ENCODE peak calls at places on chromosome 2, in nine cellular contexts. C is neuronal stem cell, B is A549, G is PC-3, O is mesendoderm, Y is fibroblast of lung, D is PC-9, A is trophoblast cell, Q is neural progenitor cell. L is an unnamed sample.

GRCh38 chr2:224038830-224039079 is 331 bp downstream of the SERPINE2 start:
- DNase-seq in Y (no peak), A (no peak), G (no peak), C (no peak), Q (no peak), O (no peak), D (no peak), B (no peak), L (no peak)

GRCh38 chr2:481388-481787 is 193.5 kb upstream of the ALKAL2 start:
- DNase-seq in D (no peak), O (peak; percentile 14), Y (no peak), C (no peak), G (no peak), Q (no peak), A (no peak), B (no peak), L (no peak)

GRCh38 chr2:8260213-8260612 is 421.6 kb upstream of the ID2 start:
- DNase-seq in C (no peak), Y (no peak), A (no peak), O (peak; percentile 68), Q (no peak), B (no peak), D (no peak), G (no peak), L (no peak)

GRCh38 chr2:65044097-65044735 is 12.0 kb upstream of the CEP68 start:
- DNase-seq in C (no peak), D (no peak), Y (no peak), G (no peak), Q (no peak), A (peak; percentile 77), B (no peak), O (peak; percentile 44), L (no peak)

GRCh38 chr2:233228414-233228813 is 23.1 kb upstream of the ATG16L1 start:
- DNase-seq in O (no peak), D (no peak), G (no peak), C (no peak), A (no peak), Q (no peak), Y (no peak), B (no peak), L (no peak)

GRCh38 chr2:177106212-177106611 is 106.4 kb upstream of the HNRNPA3 start:
- DNase-seq in A (peak; percentile 17), Q (no peak), C (no peak), Y (no peak), G (peak; percentile 31), B (peak; percentile 24), D (no peak), O (peak; percentile 59), L (no peak)

GRCh38 chr2:129191530-129191929 is 787.9 kb upstream of the RAB6C start:
- DNase-seq in D (peak; percentile 17), A (peak; percentile 69), B (no peak), C (peak; percentile 12), O (peak; percentile 96), Q (peak; percentile 48), Y (no peak), G (no peak), L (no peak)

GRCh38 chr2:232341061-232341738 is 37.4 kb upstream of the ALPP start:
- DNase-seq in O (no peak), G (peak; percentile 5), D (no peak), Y (no peak), C (no peak), A (no peak), B (no peak), Q (no peak), L (no peak)

GRCh38 chr2:233455006-233455405 is 100.7 kb downstream of the DGKD start:
- DNase-seq in C (no peak), B (no peak), Q (no peak), O (no peak), D (no peak), A (no peak), G (no peak), Y (no peak), L (no peak)

GRCh38 chr2:150693556-150693955 is 206.1 kb upstream of the RND3 start:
- DNase-seq in Q (no peak), Y (no peak), B (no peak), A (no peak), O (no peak), C (no peak), G (no peak), D (no peak), L (no peak)

GRCh38 chr2:100292022-100292580 is 30.2 kb downstream of the LONRF2 start:
- DNase-seq in D (peak; percentile 33), C (no peak), O (peak; percentile 96), Q (peak; percentile 9), B (peak; percentile 99), Y (peak; percentile 98), G (peak; percentile 82), A (peak; percentile 99), L (peak; percentile 94)

GRCh38 chr2:50133766-50134165 is 898.2 kb downstream of the NRXN1 start:
- DNase-seq in A (no peak), Y (no peak), C (no peak), Q (no peak), B (no peak), D (no peak), O (no peak), G (no peak), L (no peak)

GRCh38 chr2:65386340-65386739 is 46.1 kb downstream of the SPRED2 start:
- DNase-seq in A (no peak), C (no peak), O (no peak), D (no peak), G (no peak), Q (no peak), B (no peak), Y (no peak), L (no peak)

GRCh38 chr2:63790913-63791312 is 50.8 kb upstream of the UGP2 start:
- DNase-seq in Y (peak; percentile 93), A (peak; percentile 65), B (peak; percentile 29), O (peak; percentile 43), D (peak; percentile 5), C (no peak), G (peak; percentile 77), Q (no peak), L (peak; percentile 91)

GRCh38 chr2:15667579-15668556 is 76.2 kb downstream of the DDX1 start:
- DNase-seq in G (peak; percentile 6), D (no peak), Y (peak; percentile 22), A (no peak), B (no peak), Q (no peak), O (no peak), C (no peak), L (peak; percentile 32)

GRCh38 chr2:72274284-72274869 is 126.7 kb upstream of the CYP26B1 start:
- DNase-seq in O (no peak), B (peak; percentile 82), C (no peak), D (no peak), A (no peak), G (no peak), Y (peak; percentile 39), Q (no peak), L (no peak)

GRCh38 chr2:200376422-200377142 is 70.1 kb downstream of the SPATS2L start:
- DNase-seq in G (peak; percentile 42), D (peak; percentile 70), O (no peak), A (no peak), Q (no peak), B (no peak), Y (no peak), C (no peak), L (no peak)

GRCh38 chr2:114001936-114002335 is 112.0 kb downstream of the ACTR3 start:
- DNase-seq in C (no peak), G (no peak), B (no peak), O (no peak), D (no peak), Q (no peak), Y (no peak), A (no peak), L (no peak)

GRCh38 chr2:45354776-45355175 is 256.3 kb downstream of the SRBD1 start:
- DNase-seq in O (no peak), D (no peak), Q (no peak), B (no peak), A (no peak), C (no peak), G (peak; percentile 11), Y (peak; percentile 27), L (no peak)

GRCh38 chr2:138949517-138949916 is 169.3 kb upstream of the NXPH2 start:
- DNase-seq in Y (peak; percentile 27), O (peak; percentile 87), D (peak; percentile 26), A (peak; percentile 4), G (peak; percentile 95), B (peak; percentile 10), Q (no peak), C (no peak), L (no peak)

GRCh38 chr2:144379891-144380311 is 140.0 kb downstream of the ZEB2 start:
- DNase-seq in D (no peak), Q (peak; percentile 19), Y (no peak), G (no peak), B (no peak), O (no peak), A (no peak), C (no peak), L (no peak)

GRCh38 chr2:130870779-130871178 is 34.1 kb downstream of the ARHGEF4 start:
- DNase-seq in O (no peak), Q (no peak), B (no peak), G (no peak), C (no peak), Y (no peak), A (no peak), D (no peak), L (no peak)

GRCh38 chr2:218306184-218306920 is 14.0 kb upstream of the TMBIM1 start:
- DNase-seq in A (no peak), B (no peak), O (no peak), C (no peak), G (no peak), Q (no peak), D (no peak), Y (no peak), L (no peak)
- H3K4me2 ChIP-seq in A (no peak overlapping the region), B (no peak overlapping the region), O (no peak overlapping the region), C (no peak overlapping the region), G (no peak overlapping the region), Q (no peak overlapping the region), D (no peak overlapping the region), Y (no peak overlapping the region), L (no peak overlapping the region)

GRCh38 chr2:43186679-43187374 is 39.6 kb downstream of the ZFP36L2 start:
- DNase-seq in Y (no peak), C (no peak), O (no peak), Q (no peak), G (no peak), A (no peak), D (no peak), B (no peak), L (no peak)
- H3K4me1 ChIP-seq in Y (peaks cover 4% of the 10 kb centered on the region), C (no peaks in the 10 kb centered on the region), O (no peaks in the 10 kb centered on the region), Q (peaks cover 9% of the 10 kb centered on the region), G (peaks cover 17% of the 10 kb centered on the region), A (peaks cover 7% of the 10 kb centered on the region), D (peaks cover 52% of the 10 kb centered on the region), B (peaks cover 25% of the 10 kb centered on the region), L (peaks cover 5% of the 10 kb centered on the region)

GRCh38 chr2:186716004-186716403 is 22.1 kb downstream of the FAM171B start:
- DNase-seq in D (no peak), O (no peak), A (no peak), C (no peak), Y (no peak), G (no peak), B (no peak), Q (no peak), L (no peak)
- H3K4me2 ChIP-seq in D (no peak overlapping the region), O (no peak overlapping the region), A (no peak overlapping the region), C (no peak overlapping the region), Y (no peak overlapping the region), G (no peak overlapping the region), B (no peak overlapping the region), Q (no peak overlapping the region), L (no peak overlapping the region)

DNA sequence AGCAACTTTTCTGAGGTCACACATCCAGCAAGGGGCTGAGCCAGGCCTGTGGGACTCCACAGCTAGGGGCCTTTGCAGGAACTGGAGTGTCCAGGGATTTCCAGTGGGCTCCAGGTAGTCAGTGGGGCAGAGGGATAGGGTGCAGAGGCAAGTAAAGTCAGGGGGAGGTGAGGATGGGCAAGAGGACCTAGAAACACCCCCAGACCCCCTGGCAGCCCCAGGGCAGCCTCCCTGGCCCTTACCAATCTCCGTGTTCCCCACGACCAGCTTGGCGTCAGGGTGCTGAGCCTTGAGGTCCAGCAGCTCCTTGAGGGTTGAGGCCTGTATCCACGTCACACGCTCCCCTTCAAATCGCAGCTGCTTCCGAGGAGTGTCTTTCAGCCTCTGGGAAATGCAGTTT is 28.4 kb downstream of the XDH start:
- DNase-seq in D (no peak), G (no peak), Y (no peak), Q (no peak), C (no peak), A (no peak), O (no peak), B (no peak), L (no peak)
- H3K4me1 ChIP-seq in D (peaks cover 46% of the 10 kb centered on the region), G (peaks cover 40% of the 10 kb centered on the region), Y (peaks cover 22% of the 10 kb centered on the region), Q (no peaks in the 10 kb centered on the region), C (no peaks in the 10 kb centered on the region), A (no peaks in the 10 kb centered on the region), O (peaks cover 5% of the 10 kb centered on the region), B (peaks cover 57% of the 10 kb centered on the region), L (peaks cover 52% of the 10 kb centered on the region)